ENCODE peak calls at places on chromosomes 13 and 19, in nine cellular contexts. P is GM23338, J is left lung, X is dorsolateral prefrontal cortex, O is fibroblast of mammary gland, I is AG09319, R is gastrocnemius medialis, Z is body of pancreas, U is RWPE2. W is an unnamed sample.

GRCh38 chr13:24985102-24985501 is 110.8 kb upstream of the PABPC3 start:
- DNase-seq in O (no peak), U (no peak), R (no peak), I (no peak), X (no peak), J (no peak), Z (no peak), P (peak), W (no peak)

GRCh38 chr13:110627351-110627750 is 12.0 kb downstream of the NAXD start:
- DNase-seq in R (no peak), I (no peak), Z (no peak), U (no peak), P (no peak), X (no peak), J (no peak), O (no peak), W (no peak)

GRCh38 chr13:110194456-110194855 is 112.5 kb downstream of the COL4A1 start:
- DNase-seq in Z (no peak), J (no peak), X (no peak), U (no peak), P (no peak), O (no peak), R (no peak), I (no peak), W (no peak)

GRCh38 chr13:110711778-110712070 is 1.8 kb upstream of the ING1 start:
- DNase-seq in R (no peak), J (no peak), P (no peak), X (no peak), Z (no peak), I (no peak), U (no peak), O (no peak), W (no peak)

GRCh38 chr19:51094696-51095279 is 12.1 kb upstream of the KLK14 start:
- DNase-seq in Z (no peak), J (no peak), R (no peak), U (no peak), X (no peak), I (no peak), P (peak), O (no peak), W (peak)

GRCh38 chr13:98986226-98986846 is 8.5 kb upstream of the DOCK9 start:
- DNase-seq in P (no peak), O (no peak), R (no peak), U (no peak), I (no peak), J (no peak), X (no peak), Z (no peak), W (no peak)

GRCh38 chr13:111531505-111531904 is 211.1 kb downstream of the TEX29 start:
- DNase-seq in J (no peak), R (no peak), P (no peak), X (peak), O (peak), U (no peak), I (no peak), Z (peak), W (no peak)

GRCh38 chr13:94656766-94657165 is 55.1 kb downstream of the GPR180 start:
- DNase-seq in J (no peak), X (no peak), P (peak), Z (no peak), U (no peak), O (peak), I (peak), R (no peak), W (no peak)

GRCh38 chr19:31037311-31037710 is 311.9 kb downstream of the TSHZ3 start:
- DNase-seq in I (no peak), J (no peak), U (no peak), O (no peak), X (no peak), P (no peak), R (no peak), Z (no peak), W (no peak)

GRCh38 chr19:55497777-55498176 is 9.5 kb downstream of the SSC5D start:
- DNase-seq in Z (no peak), U (no peak), I (no peak), R (no peak), P (no peak), X (no peak), J (no peak), O (no peak), W (no peak)

GRCh38 chr13:49086711-49087110 is 111.0 kb downstream of the FNDC3A start:
- DNase-seq in U (no peak), Z (no peak), J (no peak), I (no peak), R (no peak), P (no peak), O (peak), X (no peak), W (no peak)

GRCh38 chr19:19537321-19538048 is 580 bp upstream of the CILP2 start:
- DNase-seq in P (peak), R (no peak), U (peak), Z (no peak), X (no peak), J (no peak), I (no peak), O (no peak), W (no peak)
- TF ChIP-seq CTCF in P (no peak), R (no peak), U (no peak), Z (no peak), X (no peak), J (no peak), I (no peak), O (no peak), W (no peak)

GRCh38 chr13:73036566-73036965 is 22.2 kb upstream of the KLF5 start:
- DNase-seq in O (no peak), X (no peak), P (no peak), I (no peak), U (no peak), Z (no peak), R (no peak), J (no peak), W (no peak)

GRCh38 chr13:73040968-73041580 is 17.7 kb upstream of the KLF5 start:
- DNase-seq in P (no peak), I (no peak), O (no peak), Z (no peak), X (no peak), J (no peak), R (no peak), U (no peak), W (no peak)

GRCh38 chr13:73040479-73040878 is 18.3 kb upstream of the KLF5 start:
- DNase-seq in U (no peak), Z (no peak), O (no peak), R (no peak), J (no peak), P (no peak), I (no peak), X (no peak), W (no peak)

GRCh38 chr13:73038064-73038463 is 20.7 kb upstream of the KLF5 start:
- DNase-seq in P (peak), X (no peak), R (no peak), Z (no peak), J (no peak), U (no peak), O (no peak), I (no peak), W (no peak)

DNA sequence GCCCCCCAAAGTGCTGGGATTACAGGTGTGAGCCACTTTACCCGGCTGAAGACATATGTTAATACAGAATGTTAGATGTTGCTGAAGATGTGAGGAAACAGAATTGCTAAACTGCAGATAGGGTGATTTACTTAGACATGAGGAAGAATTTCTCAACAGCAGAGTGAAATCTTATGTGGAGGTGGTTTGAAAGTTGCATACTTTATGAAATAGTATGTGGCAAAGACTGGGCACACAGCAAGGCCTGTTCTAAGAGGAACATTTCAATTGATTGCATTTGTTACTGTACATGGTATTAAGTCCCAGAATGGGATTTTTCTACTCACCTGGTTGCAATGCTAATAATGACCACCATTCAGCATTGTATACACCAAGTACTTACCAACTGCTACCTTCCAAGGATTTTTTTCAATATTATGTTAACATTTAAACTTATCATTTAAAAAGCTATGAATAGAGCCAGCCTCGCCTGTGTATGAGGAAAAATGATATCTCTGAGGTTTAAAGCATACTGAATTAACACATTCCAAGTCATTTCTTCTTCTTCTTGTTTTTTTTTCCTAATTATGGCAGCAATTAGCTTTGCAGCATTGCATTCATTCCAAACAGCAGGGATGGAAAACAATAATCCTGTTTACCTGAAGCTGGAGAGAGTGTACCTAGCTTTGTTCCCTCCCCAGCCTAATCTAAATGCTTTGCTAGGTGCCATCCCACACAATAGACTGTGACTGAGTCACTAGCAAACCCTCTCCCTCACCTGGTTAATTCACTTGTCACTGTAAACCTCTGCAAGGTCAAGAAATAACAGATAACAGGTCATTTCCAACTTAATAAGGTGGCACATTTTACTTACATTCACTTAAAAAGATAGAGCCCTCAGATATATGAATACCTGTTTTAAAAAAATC is 19.4 kb upstream of the KLF5 start:
- DNase-seq in U (no peak), Z (no peak), O (no peak), J (no peak), P (peak), R (no peak), X (no peak), I (no peak), W (no peak)
- TF ChIP-seq CTCF in U (no peak), Z (peak), O (no peak), J (no peak), P (no peak), R (no peak), X (no peak), I (no peak), W (no peak)

GRCh38 chr13:106596287-106596937 is 28.5 kb upstream of the ARGLU1 start:
- DNase-seq in O (no peak), R (no peak), J (no peak), X (peak), P (no peak), Z (no peak), I (no peak), U (no peak), W (no peak)
- TF ChIP-seq CTCF in O (peak), R (no peak), J (no peak), X (no peak), P (no peak), Z (no peak), I (no peak), U (no peak), W (no peak)

GRCh38 chr19:58519355-58520256 is at the start of gene ZBTB45:
- DNase-seq in I (peak), U (peak), Z (peak), J (peak), R (peak), O (peak), X (peak), P (peak), W (peak)
- TF ChIP-seq CTCF in I (peak), U (peak), Z (peak), J (peak), R (peak), O (peak), X (peak), P (peak), W (peak)

GRCh38 chr13:43787518-43787891 is 733 bp upstream of the ENOX1 start:
- DNase-seq in P (peak), J (no peak), X (no peak), R (no peak), O (no peak), I (no peak), Z (no peak), U (no peak), W (no peak)

GRCh38 chr13:43787998-43788397 is 1.2 kb upstream of the ENOX1 start:
- DNase-seq in U (no peak), X (peak), P (peak), I (no peak), O (peak), Z (peak), R (no peak), J (no peak), W (no peak)

GRCh38 chr13:43786472-43786765 is 353 bp downstream of the ENOX1 start:
- DNase-seq in X (no peak), I (no peak), U (no peak), P (no peak), J (no peak), Z (no peak), O (no peak), R (no peak), W (no peak)

GRCh38 chr13:43785681-43786471 is 896 bp downstream of the ENOX1 start:
- DNase-seq in P (peak), R (peak), Z (peak), J (peak), I (no peak), U (peak), O (peak), X (peak), W (no peak)

GRCh38 chr13:43786766-43787517 is at the start of gene ENOX1:
- DNase-seq in P (peak), Z (peak), J (peak), R (no peak), U (no peak), X (peak), O (peak), I (no peak), W (no peak)
- TF ChIP-seq CTCF in P (no peak), Z (peak), J (no peak), R (no peak), U (peak), X (peak), O (no peak), I (no peak), W (no peak)

GRCh38 chr19:18065173-18065495 is 21.6 kb downstream of the IL12RB1 start:
- DNase-seq in U (no peak), Z (no peak), P (no peak), I (no peak), O (no peak), X (no peak), R (no peak), J (no peak), W (no peak)

GRCh38 chr19:18059902-18060301 is 26.8 kb downstream of the IL12RB1 start:
- DNase-seq in I (no peak), O (no peak), U (no peak), X (no peak), J (no peak), Z (no peak), P (no peak), R (no peak), W (no peak)

GRCh38 chr19:18062043-18062442 is 24.7 kb downstream of the IL12RB1 start:
- DNase-seq in O (no peak), U (no peak), P (peak), J (no peak), R (no peak), I (no peak), X (no peak), Z (no peak), W (no peak)

GRCh38 chr19:18060472-18060871 is 26.3 kb downstream of the IL12RB1 start:
- DNase-seq in R (no peak), X (no peak), J (no peak), Z (no peak), U (no peak), P (peak), I (no peak), O (no peak), W (no peak)

GRCh38 chr19:18063463-18063862 is 23.3 kb downstream of the IL12RB1 start:
- DNase-seq in I (no peak), Z (no peak), X (no peak), P (peak), U (no peak), J (no peak), O (no peak), R (no peak), W (no peak)
- TF ChIP-seq CTCF in I (no peak), Z (no peak), X (no peak), P (peak), U (no peak), J (no peak), O (no peak), R (no peak), W (no peak)

GRCh38 chr13:28819748-28820098 is 416 bp upstream of the MTUS2 start:
- DNase-seq in Z (peak), J (no peak), R (no peak), X (no peak), I (no peak), P (peak), O (peak), U (no peak), W (no peak)
- TF ChIP-seq CTCF in Z (peak), J (no peak), R (no peak), X (no peak), I (peak), P (no peak), O (no peak), U (peak), W (no peak)

GRCh38 chr19:17448190-17448967 is at the start of gene TMEM221:
- DNase-seq in J (no peak), I (no peak), R (no peak), Z (peak), X (no peak), U (no peak), P (peak), O (no peak), W (peak)
- TF ChIP-seq CTCF in J (peak), I (peak), R (peak), Z (peak), X (peak), U (peak), P (peak), O (peak), W (peak)

DNA sequence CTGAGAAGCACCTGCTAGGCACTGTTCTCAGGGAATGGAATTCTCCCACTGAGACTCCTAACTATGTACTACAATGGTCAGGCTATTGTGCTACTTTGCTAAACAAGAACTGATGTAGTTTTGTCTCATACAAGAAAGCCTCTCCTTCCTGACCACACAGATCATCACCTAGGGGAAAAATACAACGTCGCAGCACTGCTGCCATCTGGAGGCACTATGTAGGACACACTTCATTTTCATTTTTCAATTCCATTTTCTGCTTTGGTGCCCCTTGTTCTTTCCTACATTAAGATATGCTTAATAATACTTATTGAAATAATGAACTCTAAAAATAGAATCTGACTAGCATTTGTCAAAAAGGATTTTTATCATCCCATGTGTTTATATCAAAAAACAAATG is 21.1 kb downstream of the PROSER1 start:
- DNase-seq in J (no peak), O (peak), P (peak), R (no peak), Z (no peak), X (peak), U (no peak), I (no peak), W (no peak)
- TF ChIP-seq CTCF in J (peak), O (peak), P (peak), R (peak), Z (peak), X (peak), U (peak), I (peak), W (peak)

DNA sequence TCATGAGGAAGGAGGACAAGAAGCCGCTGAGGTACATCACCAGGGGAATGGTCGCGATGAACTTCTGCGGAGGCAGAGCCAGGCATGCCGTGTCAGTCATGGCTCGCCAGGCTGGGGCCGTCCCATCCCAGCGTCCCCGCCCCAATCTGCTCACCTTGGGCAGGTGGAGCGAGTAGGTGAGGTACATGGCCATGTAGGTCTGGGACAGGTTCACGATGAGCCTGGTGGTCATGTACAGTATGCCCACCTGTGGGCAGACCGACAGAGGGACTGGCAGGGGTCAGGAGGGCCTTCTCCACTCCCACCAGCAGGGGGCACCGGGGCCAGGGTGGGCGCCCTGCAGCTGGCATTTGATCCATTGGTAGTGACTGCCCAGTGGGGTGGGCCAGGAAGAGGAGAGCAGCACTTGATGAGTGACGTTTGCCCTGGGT is 8.3 kb downstream of the TEKTIP1 start:
- DNase-seq in X (no peak), Z (no peak), R (no peak), P (no peak), I (no peak), O (peak), J (no peak), U (no peak), W (no peak)
- TF ChIP-seq CTCF in X (peak), Z (peak), R (peak), P (peak), I (peak), O (peak), J (no peak), U (peak), W (peak)

W was measured in natural killer cell.